ENCODE peak calls at places on chromosomes 4 and X, in four cellular contexts. U is GM12865, L is epithelial cell of esophagus, I is fibroblast of mammary gland. D is an unnamed sample.

GRCh38 chr4:73341454-73341853 is 62.6 kb upstream of the ALB start:
- DNase-seq in U (peak; percentile 50), I (peak; percentile 76), L (peak; percentile 78), D (peak; percentile 17)

GRCh38 chrX:39869846-39870601 is 227.7 kb downstream of the BCOR start:
- DNase-seq in U (peak; percentile 75), I (peak; percentile 55), L (peak; percentile 61), D (peak; percentile 86)

GRCh38 chr4:3702551-3703221 is 63.5 kb upstream of the ADRA2C start:
- DNase-seq in L (no peak), I (no peak), U (no peak), D (no peak)

GRCh38 chrX:67544871-67545771 is 1.3 kb downstream of the AR start:
- DNase-seq in I (peak; percentile 62), U (no peak), L (no peak), D (no peak)

GRCh38 chrX:104565791-104566687 is at the start of gene IL1RAPL2:
- DNase-seq in I (peak; percentile 28), U (peak; percentile 0), L (peak; percentile 62), D (peak; percentile 45)

GRCh38 chrX:24858004-24858746 is 157.6 kb downstream of the ARX start:
- DNase-seq in I (peak; percentile 55), L (no peak), U (no peak), D (no peak)

GRCh38 chr4:150131581-150132228 is 53.5 kb downstream of the DCLK2 start:
- DNase-seq in I (peak; percentile 79), U (no peak), L (no peak), D (no peak)

GRCh38 chr4:158856852-158857251 is 88.0 kb downstream of the FNIP2 start:
- DNase-seq in L (peak; percentile 64), U (peak; percentile 68), I (peak; percentile 62), D (no peak)

GRCh38 chr4:147094228-147094627 is 148.6 kb upstream of the TTC29 start:
- DNase-seq in U (no peak), I (no peak), L (peak; percentile 4), D (no peak)
- TF ChIP-seq CTCF in U (no peak), I (no peak), L (peak; percentile 32), D (no peak)

DNA sequence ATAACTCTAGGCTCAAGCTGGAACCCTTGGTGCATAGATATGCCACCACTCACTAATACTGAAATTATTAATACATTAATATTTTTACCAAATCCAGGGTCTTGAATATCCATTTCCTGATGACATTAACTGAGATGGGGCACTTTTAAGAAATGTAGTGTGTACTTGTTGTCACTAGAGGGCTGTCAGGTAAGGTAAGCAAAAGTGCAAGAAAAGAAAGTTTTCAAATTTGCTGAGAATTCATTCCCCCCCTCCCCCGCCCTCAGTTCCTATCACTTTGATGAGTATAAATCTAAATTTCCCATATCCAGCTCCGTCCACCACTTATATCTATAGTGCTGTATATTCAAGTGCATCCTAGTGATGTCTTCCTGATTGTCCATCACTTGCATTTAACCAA is 20.5 kb upstream of the WDR44 start:
- DNase-seq in L (peak; percentile 8), I (peak; percentile 8), U (peak; percentile 11), D (no peak)
- TF ChIP-seq CTCF in L (peak; percentile 32), I (peak; percentile 26), U (peak; percentile 28), D (no peak)

GRCh38 chrX:17882680-17883079 is 21.6 kb upstream of the RAI2 start:
- DNase-seq in I (peak; percentile 40), U (no peak), L (peak; percentile 1), D (no peak)

GRCh38 chrX:17888421-17888820 is 27.3 kb upstream of the RAI2 start:
- DNase-seq in L (no peak), I (no peak), U (no peak), D (no peak)
- TF ChIP-seq CTCF in L (no peak), I (no peak), U (no peak), D (no peak)

GRCh38 chr4:53197760-53198150 is 168.1 kb downstream of the SCFD2 start:
- DNase-seq in L (no peak), I (no peak), U (no peak), D (no peak)

GRCh38 chr4:53199356-53199755 is 166.5 kb downstream of the SCFD2 start:
- DNase-seq in U (no peak), L (no peak), I (no peak), D (no peak)

GRCh38 chr4:53196195-53196641 is 169.6 kb downstream of the SCFD2 start:
- DNase-seq in I (peak; percentile 17), L (no peak), U (no peak), D (no peak)

GRCh38 chr4:53194727-53195126 is 171.1 kb downstream of the SCFD2 start:
- DNase-seq in L (no peak), U (no peak), I (no peak), D (no peak)

GRCh38 chr4:53196872-53197759 is 168.7 kb downstream of the SCFD2 start:
- DNase-seq in I (peak; percentile 90), U (peak; percentile 82), L (peak; percentile 80), D (no peak)
- TF ChIP-seq CTCF in I (peak; percentile 75), U (peak; percentile 55), L (peak; percentile 70), D (peak; percentile 83)

GRCh38 chr4:8021796-8022195 is 82.1 kb upstream of the AFAP1 start:
- DNase-seq in I (no peak), U (no peak), L (no peak), D (no peak)
- TF ChIP-seq CTCF in I (no peak), U (no peak), L (peak; percentile 12), D (no peak)

D was measured in activated CD8-positive, alpha-beta T cell treated with anti-CD3 and anti-CD28 coated beads for 36 hours.